ENCODE peak calls at places on chromosomes 11 and 22, in seven cellular contexts. R is stimulated activated CD8-positive, alpha-beta memory T cell treated with anti-CD3 and anti-CD28 coated beads, Interleukin-7, amount 100 ng/mL, for 1 hour; W is GM23248; F is GM04503; X is HEK293T; G is hypothalamus; S is pancreas. J is an unnamed sample.

GRCh38 chr11:14273885-14274284 is 85.1 kb downstream of the RRAS2 start:
- DNase-seq in R (no peak), W (no peak), F (no peak), X (no peak), G (no peak), S (no peak), J (no peak)

GRCh38 chr11:45180158-45180887 is 33.9 kb downstream of the PRDM11 start:
- DNase-seq in R (no peak), W (peak), F (no peak), X (peak), G (peak), S (peak), J (peak)

GRCh38 chr11:33060271-33060670 is 20.9 kb downstream of the TCP11L1 start:
- DNase-seq in R (no peak), W (no peak), F (no peak), X (no peak), G (no peak), S (no peak), J (no peak)

GRCh38 chr11:1222491-1223345 is at the start of gene MUC5B:
- DNase-seq in R (no peak), W (no peak), F (no peak), X (no peak), G (no peak), S (peak), J (no peak)

GRCh38 chr22:20951151-20951931 is 15.7 kb upstream of the AIFM3 start:
- DNase-seq in R (no peak), W (no peak), F (no peak), X (no peak), G (no peak), S (no peak), J (no peak)

GRCh38 chr11:86571273-86571948 is 101.0 kb downstream of the ME3 start:
- DNase-seq in R (no peak), W (no peak), F (no peak), X (peak), G (no peak), S (no peak), J (no peak)

GRCh38 chr11:129023968-129024676 is 81.5 kb upstream of the TP53AIP1 start:
- DNase-seq in R (no peak), W (no peak), F (no peak), X (peak), G (no peak), S (peak), J (no peak)

GRCh38 chr11:126160345-126161145 is 50.9 kb downstream of the RPUSD4 start:
- DNase-seq in R (no peak), W (no peak), F (no peak), X (no peak), G (no peak), S (no peak), J (no peak)

GRCh38 chr11:111183706-111184105 is 61.8 kb upstream of the POU2AF2 start:
- DNase-seq in R (no peak), W (peak), F (peak), X (no peak), G (no peak), S (no peak), J (no peak)

GRCh38 chr11:63870351-63871197 is 31.7 kb downstream of the MARK2 start:
- DNase-seq in R (no peak), W (peak), F (no peak), X (no peak), G (no peak), S (no peak), J (no peak)

GRCh38 chr11:132790466-132790865 is 741.8 kb downstream of the OPCML start:
- DNase-seq in R (no peak), W (no peak), F (no peak), X (no peak), G (no peak), S (no peak), J (no peak)

GRCh38 chr11:80694385-80694784 is 1253.6 kb upstream of the TENM4 start:
- DNase-seq in R (no peak), W (no peak), F (no peak), X (no peak), G (no peak), S (no peak), J (no peak)

GRCh38 chr11:127224276-127224675 is 223.7 kb upstream of the KIRREL3 start:
- DNase-seq in R (no peak), W (no peak), F (no peak), X (no peak), G (no peak), S (no peak), J (no peak)

GRCh38 chr11:19792510-19792909 is 79.9 kb downstream of the NAV2 start:
- DNase-seq in R (no peak), W (no peak), F (no peak), X (no peak), G (no peak), S (no peak), J (no peak)

GRCh38 chr22:26522592-26522991 is 10.3 kb upstream of the TFIP11 start:
- DNase-seq in R (no peak), W (no peak), F (no peak), X (no peak), G (no peak), S (no peak), J (no peak)

GRCh38 chr22:41833369-41834004 is 582 bp downstream of the SREBF2 start:
- DNase-seq in R (peak), W (peak), F (no peak), X (peak), G (peak), S (peak), J (peak)

GRCh38 chr11:9490376-9490775 is 29.6 kb downstream of the ZNF143 start:
- DNase-seq in R (no peak), W (no peak), F (no peak), X (no peak), G (no peak), S (no peak), J (no peak)

GRCh38 chr22:37354271-37355069 is 72.2 kb downstream of the CYTH4 start:
- DNase-seq in R (no peak), W (no peak), F (no peak), X (no peak), G (no peak), S (no peak), J (no peak)

J was measured in midbrain.